ENCODE peak calls at places on chromosomes 4 and X, in seven cellular contexts. R is sigmoid colon; P is stimulated activated CD8-positive, alpha-beta memory T cell treated with anti-CD3 and anti-CD28 coated beads, Interleukin-15, amount 100 ng/mL, for 24 hours; K is caudate nucleus; U is SJSA1; X is SW480; I is activated T-cell treated with anti-CD3 and anti-CD28 coated beads for 1 hour. D is an unnamed sample.

GRCh38 chrX:18173494-18174180 is 47.0 kb downstream of the BEND2 start:
- DNase-seq in P (no peak), K (no peak), I (no peak), U (no peak), X (no peak), R (no peak), D (no peak)

GRCh38 chr4:165383757-165384156 is 4.9 kb downstream of the CPE start:
- DNase-seq in X (no peak), R (no peak), P (no peak), U (no peak), K (no peak), I (no peak), D (no peak)

GRCh38 chr4:161642708-161643107 is 521.1 kb downstream of the FSTL5 start:
- DNase-seq in R (no peak), X (no peak), K (no peak), P (no peak), I (no peak), U (no peak), D (no peak)

GRCh38 chr4:35963383-35963782 is 280.9 kb downstream of the ARAP2 start:
- DNase-seq in P (no peak), R (no peak), K (no peak), U (no peak), I (no peak), X (no peak), D (no peak)

GRCh38 chr4:26226978-26227377 is 93.8 kb upstream of the RBPJ start:
- DNase-seq in U (no peak), K (no peak), R (no peak), X (no peak), I (no peak), P (no peak), D (no peak)

GRCh38 chr4:7839856-7840255 is 99.8 kb downstream of the AFAP1 start:
- DNase-seq in K (no peak), X (no peak), I (no peak), U (no peak), P (no peak), R (peak), D (no peak)

GRCh38 chr4:102157984-102158383 is 187.3 kb downstream of the SLC39A8 start:
- DNase-seq in R (no peak), K (no peak), I (no peak), P (no peak), X (no peak), U (no peak), D (no peak)

GRCh38 chr4:10527438-10527837 is 70.2 kb upstream of the ZNF518B start:
- DNase-seq in R (no peak), K (no peak), P (no peak), U (no peak), X (no peak), I (no peak), D (no peak)

GRCh38 chr4:40736910-40737309 is 12.8 kb upstream of the NSUN7 start:
- DNase-seq in U (no peak), P (no peak), X (peak), I (no peak), R (no peak), K (no peak), D (no peak)

GRCh38 chrX:6813836-6814370 is 279.0 kb upstream of the VCX3A start:
- DNase-seq in U (no peak), K (no peak), P (no peak), I (no peak), X (no peak), R (no peak), D (no peak)

GRCh38 chr4:23241408-23241807 is 548.7 kb downstream of the GBA3 start:
- DNase-seq in X (no peak), U (no peak), I (no peak), K (no peak), P (no peak), R (no peak), D (no peak)

GRCh38 chr4:8402640-8403039 is 37.9 kb downstream of the ACOX3 start:
- DNase-seq in P (no peak), X (no peak), K (no peak), I (no peak), R (no peak), U (no peak), D (no peak)

GRCh38 chr4:42708625-42709024 is 51.7 kb upstream of the ATP8A1 start:
- DNase-seq in I (no peak), R (no peak), K (no peak), X (no peak), P (no peak), U (no peak), D (no peak)

GRCh38 chr4:55793479-55793878 is 26.1 kb upstream of the EXOC1L start:
- DNase-seq in K (no peak), I (no peak), X (no peak), U (no peak), P (no peak), R (no peak), D (no peak)

GRCh38 chr4:188228279-188228678 is 89.0 kb downstream of the TRIML1 start:
- DNase-seq in K (no peak), X (no peak), U (no peak), P (no peak), R (no peak), I (no peak), D (no peak)

GRCh38 chrX:16484338-16484737 is 165.6 kb upstream of the S100G start:
- DNase-seq in K (no peak), P (no peak), I (no peak), R (no peak), U (peak), X (peak), D (no peak)

GRCh38 chr4:73257995-73258667 is 467 bp downstream of the ANKRD17 start:
- DNase-seq in I (no peak), K (peak), P (no peak), R (no peak), X (peak), U (peak), D (peak)